ENCODE peak calls at places on chromosomes 1 and 21, in six cellular contexts. T is MM.1S; Q is psoas muscle; O is CD8-positive, alpha-beta memory T cell; L is astrocyte of the spinal cord; W is heart right ventricle. Z is an unnamed sample.

GRCh38 chr1:183470147-183470960 is 1.9 kb upstream of the SMG7 start:
- DNase-seq in W (peak), L (peak), O (peak), T (peak), Q (peak), Z (peak)

GRCh38 chr1:175471039-175471800 is 272.2 kb downstream of the TNR start:
- DNase-seq in W (no peak), O (no peak), Q (no peak), L (peak), T (no peak), Z (no peak)

GRCh38 chr1:174996474-174996873 is 3.3 kb upstream of the CACYBP start:
- DNase-seq in L (peak), W (no peak), Q (no peak), O (no peak), T (no peak), Z (no peak)

GRCh38 chr1:229271448-229272120 is 673 bp downstream of the RAB4A start:
- DNase-seq in O (peak), Q (no peak), W (no peak), T (peak), L (peak), Z (no peak)

GRCh38 chr1:1598051-1598719 is 1.8 kb downstream of the FNDC10 start:
- DNase-seq in L (no peak), Q (peak), W (no peak), O (no peak), T (no peak), Z (peak)

GRCh38 chr1:166857995-166858394 is 18.1 kb downstream of the TADA1 start:
- DNase-seq in T (no peak), L (no peak), W (no peak), O (no peak), Q (no peak), Z (no peak)

GRCh38 chr1:111234866-111235265 is 7.4 kb downstream of the CHI3L2 start:
- DNase-seq in W (no peak), L (peak), T (no peak), O (no peak), Q (no peak), Z (no peak)

GRCh38 chr1:66505671-66506392 is 28.1 kb upstream of the SGIP1 start:
- DNase-seq in Q (no peak), L (peak), W (no peak), T (no peak), O (no peak), Z (no peak)

GRCh38 chr21:41851090-41851790 is 27.9 kb downstream of the PRDM15 start:
- DNase-seq in T (no peak), L (no peak), Q (no peak), W (no peak), O (no peak), Z (no peak)

GRCh38 chr1:118960567-118961136 is 27.5 kb downstream of the TBX15 start:
- DNase-seq in L (peak), Q (peak), T (no peak), O (no peak), W (no peak), Z (no peak)

GRCh38 chr1:173257805-173258204 is 50.7 kb upstream of the TNFSF4 start:
- DNase-seq in Q (no peak), L (no peak), W (no peak), O (no peak), T (no peak), Z (no peak)

GRCh38 chr1:15153842-15154479 is 414 bp downstream of the TMEM51 start:
- DNase-seq in W (peak), O (no peak), T (peak), Q (peak), L (peak), Z (peak)

GRCh38 chr1:45340816-45341215 is 576 bp upstream of the MUTYH start:
- DNase-seq in T (peak), L (no peak), Q (no peak), W (no peak), O (no peak), Z (peak)

GRCh38 chr21:35025206-35026152 is 23.6 kb downstream of the RUNX1 start:
- DNase-seq in W (no peak), L (no peak), Q (no peak), O (no peak), T (no peak), Z (no peak)

GRCh38 chr1:178781549-178781948 is 56.5 kb downstream of the RALGPS2 start:
- DNase-seq in W (no peak), L (no peak), O (no peak), T (no peak), Q (no peak), Z (no peak)

GRCh38 chr1:233490488-233490887 is 123.4 kb upstream of the KCNK1 start:
- DNase-seq in L (no peak), Q (no peak), T (no peak), O (no peak), W (no peak), Z (no peak)

GRCh38 chr21:33731447-33731846 is 89.1 kb downstream of the ITSN1 start:
- DNase-seq in W (no peak), T (no peak), O (no peak), Q (no peak), L (no peak), Z (no peak)

GRCh38 chr1:157156058-157156541 is 17.9 kb upstream of the ETV3 start:
- DNase-seq in T (peak), L (peak), Q (peak), W (peak), O (peak), Z (peak)

GRCh38 chr1:226735576-226735975 is 3.5 kb downstream of the ITPKB start:
- DNase-seq in W (no peak), T (peak), O (no peak), Q (no peak), L (no peak), Z (no peak)
- H3K4me3 ChIP-seq in W (peak), T (no peak), O (peak), Q (peak), L (no peak), Z (no peak)

DNA sequence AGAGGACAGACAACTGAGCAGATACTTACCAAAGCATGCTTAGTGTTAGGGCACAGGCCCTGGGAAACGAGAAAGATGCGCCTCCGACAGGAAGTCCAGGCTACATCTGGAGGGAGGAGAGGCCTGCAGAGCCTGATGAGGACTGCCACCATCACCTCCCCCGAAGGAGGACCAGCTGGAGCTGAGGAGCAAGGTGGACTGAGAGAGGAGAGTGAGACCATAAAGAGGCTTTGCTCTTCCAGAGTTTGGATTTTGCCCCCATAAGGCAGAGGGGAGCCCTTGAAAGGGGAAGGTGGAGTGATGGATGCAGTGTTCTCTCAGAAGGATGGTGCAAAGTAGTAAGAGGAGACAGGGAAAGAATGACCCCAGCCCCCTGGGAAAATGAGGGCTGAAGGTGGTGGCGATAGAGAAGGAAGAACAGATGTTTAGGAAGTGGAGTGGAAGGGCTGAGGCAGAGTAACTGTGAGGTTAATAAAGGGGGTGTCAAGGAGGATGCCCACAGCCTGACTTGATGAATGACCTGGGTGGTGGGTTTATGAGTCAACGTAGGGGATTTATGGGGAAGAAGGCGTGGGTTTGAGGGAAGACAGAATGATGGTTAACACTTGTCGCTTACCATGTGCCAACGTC is 1.1 kb upstream of the SCAF4 start:
- DNase-seq in W (no peak), T (no peak), Q (no peak), L (no peak), O (no peak), Z (peak)
- H3K4me3 ChIP-seq in W (peak), T (peak), Q (peak), L (peak), O (peak), Z (peak)

DNA sequence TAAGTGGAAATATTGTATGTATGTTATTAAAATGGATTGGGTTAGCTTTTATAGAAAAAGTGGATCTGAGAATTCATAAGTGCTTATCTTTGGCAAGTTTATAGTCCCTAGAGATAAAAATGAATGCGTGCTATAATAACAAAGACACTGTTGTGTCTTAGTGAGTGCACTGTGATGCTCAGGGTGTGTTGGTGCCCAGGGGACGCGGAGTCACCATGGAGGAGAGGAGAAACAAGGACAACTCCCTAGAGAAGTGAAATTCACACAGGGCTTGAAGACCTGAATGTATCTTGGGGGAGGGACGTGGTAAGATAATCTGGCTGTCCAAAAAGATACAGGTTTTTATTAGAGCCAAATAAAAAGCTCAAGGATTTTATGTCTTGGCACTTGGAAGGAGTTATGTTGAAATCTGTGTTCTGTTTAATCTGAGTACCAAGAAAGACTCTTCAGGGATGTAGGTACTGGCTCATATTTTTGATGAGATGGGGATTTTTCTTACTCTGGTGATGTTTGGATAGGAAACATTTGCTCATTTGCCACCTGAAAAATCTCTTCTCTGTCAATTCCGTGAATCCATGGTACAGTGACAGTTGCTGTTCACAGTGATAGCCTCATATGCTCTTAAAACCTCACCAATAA is 9.6 kb downstream of the SMYD2 start:
- DNase-seq in Q (no peak), L (no peak), W (no peak), T (no peak), O (no peak), Z (no peak)
- H3K4me3 ChIP-seq in Q (no peak), L (no peak), W (no peak), T (no peak), O (no peak), Z (no peak)

DNA sequence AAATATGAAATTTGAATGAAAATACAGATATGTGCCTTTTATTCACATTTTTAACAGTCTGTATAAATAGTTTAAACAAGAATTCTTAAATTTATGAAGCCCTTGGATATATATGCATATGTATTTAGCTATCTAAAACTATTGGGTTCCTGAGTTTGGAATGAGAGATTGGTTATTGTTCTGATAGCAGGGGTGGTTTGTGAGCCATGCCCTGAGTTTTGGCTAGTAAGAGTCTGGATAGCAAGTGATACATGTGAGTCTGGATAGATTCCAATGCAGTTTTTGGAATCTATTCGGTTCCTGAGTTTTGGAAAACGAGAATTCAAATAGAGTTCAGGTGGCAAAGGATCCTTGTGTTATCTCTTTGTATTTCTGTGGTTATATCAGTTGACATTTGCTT is 2.8 kb downstream of the MAN1A2 start:
- DNase-seq in W (no peak), Q (no peak), L (no peak), O (no peak), T (no peak), Z (no peak)
- H3K4me3 ChIP-seq in W (peak), Q (peak), L (peak), O (peak), T (peak), Z (no peak)

DNA sequence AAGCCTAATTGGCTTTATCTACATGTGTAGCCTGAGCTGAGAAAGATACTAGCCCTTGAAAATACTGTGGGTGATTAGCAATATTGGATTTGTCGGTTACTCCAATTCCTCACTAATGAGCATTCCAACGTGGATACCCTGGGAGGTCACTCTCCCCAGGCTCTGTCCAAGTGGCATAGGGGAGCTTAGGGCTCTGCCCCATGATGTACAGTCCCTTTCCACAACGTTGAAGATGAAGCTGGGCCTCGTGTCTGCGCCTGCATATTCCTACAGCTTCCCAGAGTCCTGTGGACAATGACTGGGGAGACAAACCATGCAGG is 2.6 kb downstream of the RCC1 start:
- DNase-seq in O (no peak), Q (no peak), L (no peak), T (no peak), W (no peak), Z (no peak)
- H3K4me3 ChIP-seq in O (peak), Q (peak), L (peak), T (peak), W (peak), Z (peak)

GRCh38 chr1:201223852-201224670 is 33.4 kb downstream of the IGFN1 start:
- DNase-seq in T (no peak), Q (no peak), W (no peak), L (no peak), O (no peak), Z (peak)

GRCh38 chr1:201226859-201227488 is 36.4 kb downstream of the IGFN1 start:
- DNase-seq in O (no peak), T (no peak), Q (no peak), W (no peak), L (no peak), Z (peak)

GRCh38 chr1:201226178-201226514 is 35.5 kb downstream of the IGFN1 start:
- DNase-seq in L (no peak), T (no peak), W (no peak), Q (no peak), O (no peak), Z (no peak)

GRCh38 chr1:201222125-201222524 is 31.5 kb downstream of the IGFN1 start:
- DNase-seq in L (no peak), O (no peak), Q (no peak), W (no peak), T (no peak), Z (no peak)

DNA sequence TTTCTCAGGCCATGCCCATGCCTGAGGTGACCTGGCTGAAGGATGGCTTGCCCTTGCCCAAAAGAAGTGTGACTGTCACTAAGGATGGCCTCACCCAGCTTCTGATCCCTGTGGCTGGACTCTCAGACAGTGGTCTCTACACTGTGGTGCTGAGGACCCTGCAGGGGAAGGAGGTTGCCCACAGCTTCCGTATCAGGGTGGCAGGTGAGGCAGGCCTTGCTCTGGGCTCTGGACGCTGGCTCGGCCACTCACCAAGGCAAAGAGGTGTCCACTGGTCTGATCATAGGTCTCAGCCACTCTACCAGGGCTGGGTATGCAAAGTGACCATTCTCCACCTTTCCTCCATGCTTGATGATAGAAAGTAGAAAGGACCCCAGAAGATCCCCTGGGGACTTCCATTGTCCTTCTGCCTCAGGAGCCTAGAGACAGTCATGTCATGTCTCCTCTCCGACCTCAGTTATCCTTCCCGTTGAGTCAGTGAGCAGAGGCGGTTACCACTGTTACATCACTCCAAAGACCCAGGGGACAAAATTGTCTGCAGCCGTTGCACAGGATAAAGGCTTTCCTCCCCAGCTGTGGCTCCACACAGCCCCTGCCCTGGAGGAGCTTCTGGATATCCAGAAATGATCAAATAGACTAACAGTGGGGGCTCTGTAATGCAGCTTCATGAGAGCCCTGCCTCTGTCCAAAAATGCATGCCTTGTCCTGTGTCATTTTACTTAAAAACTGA is 34.2 kb downstream of the IGFN1 start:
- DNase-seq in O (no peak), L (no peak), Q (no peak), T (no peak), W (no peak), Z (no peak)
- H3K4me3 ChIP-seq in O (no peak), L (no peak), Q (no peak), T (no peak), W (no peak), Z (no peak)

GRCh38 chr1:26161408-26162219 is 2.7 kb downstream of the FAM110D start:
- DNase-seq in T (peak), O (peak), Q (peak), W (peak), L (peak), Z (peak)

GRCh38 chr1:26162220-26162703 is 3.4 kb downstream of the FAM110D start:
- DNase-seq in O (no peak), Q (no peak), W (no peak), L (no peak), T (no peak), Z (peak)

GRCh38 chr1:26158271-26159112 is at the start of gene FAM110D:
- DNase-seq in O (no peak), Q (no peak), L (no peak), W (no peak), T (no peak), Z (peak)

GRCh38 chr1:26159113-26160039 is 497 bp downstream of the FAM110D start:
- DNase-seq in O (peak), W (peak), T (no peak), L (no peak), Q (no peak), Z (no peak)

DNA sequence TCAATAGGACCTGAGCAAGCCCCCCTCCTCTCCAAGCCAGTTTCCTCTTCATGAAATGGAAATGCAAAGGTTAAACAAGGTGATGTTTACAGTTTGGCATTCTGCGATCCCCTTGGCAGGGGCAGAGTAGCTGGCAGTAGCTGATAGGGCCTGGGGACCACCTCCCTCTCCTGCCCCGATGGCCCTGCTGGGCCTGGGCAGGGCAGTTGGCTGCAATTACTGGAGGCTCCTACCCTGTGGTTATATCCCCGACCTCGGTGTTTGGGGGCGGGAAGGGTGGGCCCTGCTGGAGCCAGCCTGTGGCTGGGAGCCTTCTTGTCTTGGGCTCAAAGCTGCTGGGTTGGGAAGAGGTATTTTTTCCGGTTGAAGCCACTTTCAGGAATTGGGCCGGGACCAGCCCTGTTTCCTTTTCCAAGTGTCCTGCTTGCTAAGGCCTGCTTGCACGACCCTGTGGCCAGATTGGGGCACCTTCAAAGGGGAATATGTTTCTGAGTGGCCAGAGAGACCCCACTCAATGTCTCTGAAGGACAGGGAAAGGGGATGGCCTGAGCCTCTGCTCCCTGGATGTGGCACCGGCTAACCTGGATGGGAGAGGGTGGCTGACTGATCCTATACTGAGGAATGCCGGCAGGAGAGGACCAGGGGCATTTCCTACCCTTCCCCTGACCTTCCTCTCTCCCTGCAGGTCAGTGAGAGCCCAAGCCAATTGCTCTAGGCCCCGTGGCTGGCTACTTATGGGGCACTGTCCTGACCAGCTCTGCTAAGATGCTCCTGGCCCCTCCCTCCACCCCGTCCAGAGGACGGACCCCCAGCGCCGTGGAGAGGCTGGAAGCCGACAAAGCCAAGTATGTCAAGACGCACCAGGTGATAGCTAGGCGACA is 1.9 kb downstream of the FAM110D start:
- DNase-seq in Q (no peak), O (peak), L (no peak), W (peak), T (no peak), Z (peak)
- H3K4me3 ChIP-seq in Q (peak), O (no peak), L (no peak), W (peak), T (peak), Z (peak)

DNA sequence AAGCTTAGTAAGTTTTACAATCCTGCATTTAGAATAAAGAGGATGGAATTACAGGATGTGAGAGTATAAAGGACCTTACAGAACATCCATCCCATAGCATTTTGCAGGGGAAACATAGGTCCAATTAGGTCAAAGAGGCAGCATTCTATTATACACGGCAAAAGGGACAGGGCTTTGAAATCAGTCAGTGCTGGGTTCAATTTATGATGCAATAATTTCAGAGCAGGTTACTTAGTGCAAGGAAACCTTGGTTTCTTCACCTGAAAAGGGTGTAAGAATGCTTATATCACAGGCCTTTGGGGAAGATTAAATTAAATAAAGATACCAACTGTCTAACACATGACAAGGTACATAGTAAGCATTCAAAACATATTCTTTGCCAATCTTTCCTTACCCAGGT is 17.1 kb upstream of the NTNG1 start:
- DNase-seq in Q (no peak), L (no peak), T (no peak), W (no peak), O (no peak), Z (no peak)
- H3K4me3 ChIP-seq in Q (no peak), L (no peak), T (no peak), W (no peak), O (no peak), Z (no peak)

DNA sequence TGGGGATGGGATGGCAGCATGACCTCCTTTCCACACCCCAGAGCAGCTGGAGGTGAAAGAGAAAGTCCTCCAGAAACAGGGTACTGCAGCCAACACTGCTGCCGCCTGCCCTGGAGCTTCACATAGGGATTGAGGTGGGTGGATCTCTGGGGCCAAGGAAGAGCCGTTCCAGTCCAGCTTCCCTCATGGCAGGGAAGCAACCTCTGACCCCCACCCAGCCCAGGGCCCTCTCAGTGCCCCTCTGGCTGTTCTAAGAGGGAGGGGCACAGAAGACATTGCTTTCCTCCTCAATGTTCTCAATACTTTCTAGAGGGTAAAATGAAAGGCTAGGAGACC is 5.7 kb downstream of the KIF21B start:
- DNase-seq in L (no peak), O (no peak), W (no peak), T (no peak), Q (no peak), Z (no peak)
- H3K4me3 ChIP-seq in L (no peak), O (no peak), W (no peak), T (no peak), Q (no peak), Z (no peak)